ENCODE peak calls at places on chromosomes 3 and 15, in six cellular contexts. S is sigmoid colon; U is uterus; O is esophagus muscularis mucosa; H is CD8-positive, alpha-beta T cell; C is body of pancreas. X is an unnamed sample.

GRCh38 chr3:100710355-100711198 is 1.3 kb downstream of the TFG start:
- DNase-seq in S (no peak), U (no peak), O (no peak), H (peak; percentile 6), C (peak; percentile 38), X (no peak)

GRCh38 chr15:74962219-74962618 is 5.6 kb upstream of the RPP25 start:
- DNase-seq in S (no peak), U (no peak), O (no peak), H (no peak), C (no peak), X (no peak)

GRCh38 chr15:23440596-23440995 is 6.4 kb downstream of the GOLGA6L2 start:
- DNase-seq in S (no peak), U (no peak), O (no peak), H (no peak), C (no peak), X (no peak)

GRCh38 chr3:66035763-66036477 is 2.8 kb downstream of the MAGI1 start:
- DNase-seq in S (no peak), U (no peak), O (no peak), H (no peak), C (peak; percentile 30), X (no peak)

GRCh38 chr3:30227571-30228301 is 378.7 kb upstream of the TGFBR2 start:
- DNase-seq in S (no peak), U (no peak), O (no peak), H (no peak), C (no peak), X (no peak)

GRCh38 chr3:146339262-146339808 is 88.4 kb upstream of the PLSCR4 start:
- DNase-seq in S (no peak), U (peak; percentile 73), O (no peak), H (no peak), C (no peak), X (no peak)

GRCh38 chr3:16346413-16347081 is 81.5 kb downstream of the OXNAD1 start:
- DNase-seq in S (no peak), U (no peak), O (no peak), H (no peak), C (no peak), X (no peak)

GRCh38 chr15:69792823-69793222 is 304.9 kb downstream of the TLE3 start:
- DNase-seq in S (no peak), U (no peak), O (peak; percentile 53), H (no peak), C (no peak), X (no peak)

GRCh38 chr15:53351373-53351772 is 408.1 kb downstream of the WDR72 start:
- DNase-seq in S (no peak), U (no peak), O (no peak), H (no peak), C (no peak), X (no peak)

GRCh38 chr3:157544501-157545139 is 41.4 kb upstream of the VEPH1 start:
- DNase-seq in S (no peak), U (no peak), O (no peak), H (no peak), C (no peak), X (no peak)

GRCh38 chr15:69723404-69724097 is 270.9 kb downstream of the RPLP1 start:
- DNase-seq in S (peak; percentile 78), U (no peak), O (no peak), H (no peak), C (no peak), X (no peak)

GRCh38 chr15:68333775-68334470 is 56.4 kb downstream of the FEM1B start:
- DNase-seq in S (peak; percentile 80), U (peak; percentile 68), O (no peak), H (no peak), C (peak; percentile 47), X (no peak)

GRCh38 chr15:40590635-40591105 is 3.4 kb upstream of the KNL1 start:
- DNase-seq in S (no peak), U (no peak), O (no peak), H (no peak), C (no peak), X (no peak)

GRCh38 chr3:78427303-78427702 is 1340.5 kb downstream of the ROBO1 start:
- DNase-seq in S (no peak), U (no peak), O (no peak), H (no peak), C (no peak), X (no peak)

DNA sequence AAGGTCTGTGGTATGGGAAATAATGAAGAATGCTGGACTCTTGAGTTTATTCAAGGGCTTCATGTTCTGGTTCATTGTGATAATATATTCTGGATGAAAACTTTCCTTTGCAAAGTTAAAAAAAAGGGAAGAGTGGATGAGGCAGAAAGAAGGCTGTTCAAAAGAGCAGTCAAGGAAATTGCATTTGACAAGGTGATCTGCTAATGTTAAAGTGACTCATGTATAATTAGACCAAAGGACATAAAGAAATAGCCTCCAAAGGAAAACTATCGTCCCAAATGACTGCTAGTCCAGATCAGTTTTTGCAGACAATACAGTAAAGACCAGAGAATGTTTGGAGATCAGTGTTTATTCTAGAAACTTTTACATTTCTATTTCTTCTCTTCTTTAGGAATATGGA is 9.8 kb downstream of the TMEM108 start:
- DNase-seq in S (no peak), U (no peak), O (no peak), H (no peak), C (no peak), X (no peak)
- H3K4me1 ChIP-seq in S (no peaks in the 10 kb centered on the region), U (no peaks in the 10 kb centered on the region), O (peaks cover 52% of the 10 kb centered on the region), H (no peaks in the 10 kb centered on the region), C (no peaks in the 10 kb centered on the region), X (no peaks in the 10 kb centered on the region)

DNA sequence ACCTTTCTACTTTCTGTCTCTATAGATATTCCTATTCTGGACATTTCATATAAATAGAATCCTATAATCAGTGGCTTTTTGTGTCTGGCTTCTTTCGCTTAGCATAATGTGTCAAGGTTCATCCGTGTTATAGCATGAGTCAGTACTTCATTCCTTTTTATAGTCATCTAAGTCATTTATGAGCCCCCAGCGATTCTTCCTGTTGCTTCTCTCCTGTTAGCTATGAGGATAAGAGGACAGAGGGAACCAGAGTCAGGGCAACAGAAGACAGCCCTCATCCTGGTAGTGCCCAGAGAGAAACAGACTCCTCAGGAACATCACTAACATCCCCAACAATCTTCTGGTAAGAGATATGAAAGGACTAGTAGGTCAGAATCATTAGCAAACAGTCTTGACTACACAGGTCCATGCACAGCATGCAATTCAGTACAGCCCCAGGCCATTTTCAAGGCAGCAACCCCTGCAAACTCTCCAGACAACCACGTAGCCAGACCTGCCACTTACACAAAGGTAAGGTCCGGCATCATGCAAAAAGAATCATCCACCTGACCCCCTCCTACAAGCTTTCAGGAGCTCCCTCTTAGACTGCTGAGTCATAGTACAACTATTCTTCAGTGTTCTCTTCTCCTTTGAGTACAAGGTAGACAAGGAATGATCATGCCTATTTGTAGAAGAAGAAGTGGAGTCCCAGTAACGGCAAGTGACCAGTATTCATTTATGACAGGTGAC is 91.5 kb downstream of the MYLK start:
- DNase-seq in S (no peak), U (no peak), O (peak; percentile 66), H (no peak), C (no peak), X (no peak)
- H3K27ac ChIP-seq in S (no peak overlapping the region), U (no peak overlapping the region), O (peak overlapping the region; percentile 42), H (no peak overlapping the region), C (no peak overlapping the region), X (no peak overlapping the region)

GRCh38 chr3:58059349-58060321 is 51.4 kb downstream of the FLNB start:
- DNase-seq in S (peak; percentile 91), U (peak; percentile 91), O (no peak), H (no peak), C (peak; percentile 65), X (no peak)
- H3K4me3 ChIP-seq in S (peak overlapping the region; percentile 0), U (no peak overlapping the region), O (peak overlapping the region; percentile 33), H (no peak overlapping the region), C (no peak overlapping the region), X (peak overlapping the region; percentile 40)

GRCh38 chr3:52086461-52086860 is 30.1 kb upstream of the DUSP7 start:
- DNase-seq in S (no peak), U (no peak), O (no peak), H (no peak), C (no peak), X (no peak)

GRCh38 chr3:52085883-52086282 is 29.5 kb upstream of the DUSP7 start:
- DNase-seq in S (no peak), U (no peak), O (no peak), H (no peak), C (no peak), X (no peak)

GRCh38 chr3:52087728-52088127 is 31.4 kb upstream of the DUSP7 start:
- DNase-seq in S (no peak), U (no peak), O (no peak), H (no peak), C (no peak), X (no peak)

GRCh38 chr3:52088445-52089367 is 32.3 kb upstream of the DUSP7 start:
- DNase-seq in S (no peak), U (peak; percentile 61), O (no peak), H (no peak), C (peak; percentile 51), X (no peak)

DNA sequence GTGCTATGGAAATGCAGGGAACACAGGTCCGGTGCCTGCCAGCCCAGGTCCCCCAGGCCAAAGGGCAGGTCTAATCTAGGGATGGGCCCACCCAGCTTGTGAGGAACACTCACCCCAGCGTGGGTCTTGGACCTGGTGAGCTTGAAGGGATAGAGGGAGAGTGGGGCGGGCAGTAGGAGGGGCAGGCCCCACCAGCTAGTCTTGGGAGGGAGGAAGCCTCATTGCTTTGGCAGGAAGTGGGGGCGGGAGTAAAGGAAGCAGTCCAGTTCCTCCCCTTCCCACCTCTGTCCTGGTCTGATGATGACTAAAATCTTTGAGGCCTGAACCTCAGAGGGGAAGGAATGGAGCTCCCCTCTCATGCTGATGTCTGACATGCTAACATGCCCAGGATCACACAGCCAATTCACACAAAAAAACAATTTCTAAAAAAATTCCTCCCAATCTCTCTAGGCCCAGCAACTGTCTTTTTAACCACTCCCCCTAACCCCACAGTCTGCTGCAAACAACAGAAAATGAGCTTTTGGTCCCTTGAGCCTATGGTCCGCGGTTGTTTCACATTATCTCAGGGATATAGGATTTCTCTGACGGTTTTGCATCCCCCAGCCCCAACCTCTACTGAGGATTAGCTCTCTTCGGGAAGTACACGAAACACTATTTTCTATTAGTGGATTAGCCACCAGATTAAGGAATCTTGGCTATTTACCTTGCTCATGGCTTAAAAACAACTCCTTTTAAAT is 30.7 kb upstream of the DUSP7 start:
- DNase-seq in S (no peak), U (no peak), O (no peak), H (no peak), C (no peak), X (no peak)
- H3K4me1 ChIP-seq in S (peaks cover 17% of the 10 kb centered on the region), U (peaks cover 12% of the 10 kb centered on the region), O (peaks cover 38% of the 10 kb centered on the region), H (peaks cover 22% of the 10 kb centered on the region), C (no peaks in the 10 kb centered on the region), X (peaks cover 50% of the 10 kb centered on the region)

GRCh38 chr15:61155741-61156700 is 73.1 kb downstream of the RORA start:
- DNase-seq in S (peak; percentile 86), U (peak; percentile 56), O (peak; percentile 91), H (no peak), C (peak; percentile 32), X (no peak)
- H3K27ac ChIP-seq in S (peak overlapping the region; percentile 47), U (peak overlapping the region; percentile 69), O (peak overlapping the region; percentile 44), H (no peak overlapping the region), C (no peak overlapping the region), X (no peak overlapping the region)

DNA sequence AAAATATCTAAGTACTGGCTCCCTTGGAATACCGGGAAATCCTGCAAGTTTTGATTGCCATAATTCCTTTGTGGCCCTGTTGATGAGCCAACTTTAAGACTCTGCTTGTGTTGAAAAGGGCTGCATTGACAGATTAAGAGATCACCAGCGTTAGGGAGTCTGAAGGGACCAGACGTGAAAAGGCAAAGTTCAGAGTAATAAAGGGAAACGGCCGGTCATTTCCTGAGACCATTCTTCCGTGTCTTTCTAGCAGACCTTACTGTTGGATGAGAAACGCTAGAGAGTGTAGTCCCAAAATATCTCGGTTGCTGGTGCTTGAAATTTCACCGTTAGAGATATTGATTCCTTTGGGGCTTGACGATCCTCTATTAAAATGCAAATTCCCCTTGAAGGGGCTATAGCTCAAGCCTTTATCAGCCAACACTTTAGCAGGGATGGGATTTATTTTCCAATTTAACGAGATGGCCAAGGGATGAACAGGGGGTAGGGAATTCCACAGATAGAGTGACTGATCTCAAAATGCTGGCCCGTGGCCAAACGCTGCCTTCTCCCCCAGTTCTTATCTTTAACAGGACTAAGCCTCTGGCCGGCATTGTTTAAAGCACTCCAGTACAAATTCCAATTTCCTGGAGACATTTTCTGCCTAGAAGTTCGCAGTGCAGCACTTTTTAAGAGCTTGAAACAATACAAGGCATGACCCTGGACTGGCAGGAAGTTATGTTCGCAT is 250.4 kb downstream of the TJP1 start:
- DNase-seq in S (no peak), U (no peak), O (peak; percentile 66), H (no peak), C (no peak), X (no peak)
- H3K4me3 ChIP-seq in S (peak overlapping the region; percentile 50), U (no peak overlapping the region), O (peak overlapping the region; percentile 57), H (no peak overlapping the region), C (no peak overlapping the region), X (peak overlapping the region; percentile 71)